ENCODE peak calls at places on chromosomes 6 and 20, in six cellular contexts. One of them, this sample, is unnamed.

GRCh38 chr20:60138263-60139127 is 180.3 kb downstream of the CDH26 start:
- DNase-seq in MV-4-11: peak
- DNase-seq in GM03348: peak
- DNase-seq in naive thymus-derived CD8-positive, alpha-beta T cell: peak
- DNase-seq in stimulated activated CD4-positive, alpha-beta T cell treated with anti-CD3 and anti-CD28 coated beads, Interleukin-4, amount 100 ng/mL, for 24 hours: peak
- DNase-seq in NCI-H1092: peak
- DNase-seq in this sample: no peak

GRCh38 chr6:43771210-43771857 is 1.3 kb downstream of the VEGFA start:
- DNase-seq in MV-4-11: peak
- DNase-seq in GM03348: peak
- DNase-seq in naive thymus-derived CD8-positive, alpha-beta T cell: peak
- DNase-seq in stimulated activated CD4-positive, alpha-beta T cell treated with anti-CD3 and anti-CD28 coated beads, Interleukin-4, amount 100 ng/mL, for 24 hours: peak
- DNase-seq in NCI-H1092: no peak
- DNase-seq in this sample: no peak

GRCh38 chr20:44021186-44021585 is 106.5 kb downstream of the TOX2 start:
- DNase-seq in MV-4-11: no peak
- DNase-seq in GM03348: no peak
- DNase-seq in naive thymus-derived CD8-positive, alpha-beta T cell: no peak
- DNase-seq in stimulated activated CD4-positive, alpha-beta T cell treated with anti-CD3 and anti-CD28 coated beads, Interleukin-4, amount 100 ng/mL, for 24 hours: no peak
- DNase-seq in NCI-H1092: no peak
- DNase-seq in this sample: no peak

GRCh38 chr6:143583542-143584330 is 72.2 kb upstream of the FUCA2 start:
- DNase-seq in MV-4-11: no peak
- DNase-seq in GM03348: peak
- DNase-seq in naive thymus-derived CD8-positive, alpha-beta T cell: no peak
- DNase-seq in stimulated activated CD4-positive, alpha-beta T cell treated with anti-CD3 and anti-CD28 coated beads, Interleukin-4, amount 100 ng/mL, for 24 hours: no peak
- DNase-seq in NCI-H1092: no peak
- DNase-seq in this sample: no peak

GRCh38 chr6:44925100-44925739 is 402.9 kb upstream of the RUNX2 start:
- DNase-seq in MV-4-11: no peak
- DNase-seq in GM03348: peak
- DNase-seq in naive thymus-derived CD8-positive, alpha-beta T cell: peak
- DNase-seq in stimulated activated CD4-positive, alpha-beta T cell treated with anti-CD3 and anti-CD28 coated beads, Interleukin-4, amount 100 ng/mL, for 24 hours: peak
- DNase-seq in NCI-H1092: no peak
- DNase-seq in this sample: no peak

GRCh38 chr20:11234181-11234969 is 560.6 kb upstream of the JAG1 start:
- DNase-seq in MV-4-11: no peak
- DNase-seq in GM03348: no peak
- DNase-seq in naive thymus-derived CD8-positive, alpha-beta T cell: no peak
- DNase-seq in stimulated activated CD4-positive, alpha-beta T cell treated with anti-CD3 and anti-CD28 coated beads, Interleukin-4, amount 100 ng/mL, for 24 hours: no peak
- DNase-seq in NCI-H1092: no peak
- DNase-seq in this sample: no peak

GRCh38 chr6:47440722-47441121 is 36.9 kb upstream of the CD2AP start:
- DNase-seq in MV-4-11: peak
- DNase-seq in GM03348: no peak
- DNase-seq in naive thymus-derived CD8-positive, alpha-beta T cell: no peak
- DNase-seq in stimulated activated CD4-positive, alpha-beta T cell treated with anti-CD3 and anti-CD28 coated beads, Interleukin-4, amount 100 ng/mL, for 24 hours: no peak
- DNase-seq in NCI-H1092: no peak
- DNase-seq in this sample: no peak

GRCh38 chr6:157887892-157888291 is 64.8 kb downstream of the SNX9 start:
- DNase-seq in MV-4-11: peak
- DNase-seq in GM03348: no peak
- DNase-seq in naive thymus-derived CD8-positive, alpha-beta T cell: no peak
- DNase-seq in stimulated activated CD4-positive, alpha-beta T cell treated with anti-CD3 and anti-CD28 coated beads, Interleukin-4, amount 100 ng/mL, for 24 hours: no peak
- DNase-seq in NCI-H1092: no peak
- DNase-seq in this sample: no peak

GRCh38 chr6:169323221-169323620 is 69.6 kb upstream of the THBS2 start:
- DNase-seq in MV-4-11: no peak
- DNase-seq in GM03348: no peak
- DNase-seq in naive thymus-derived CD8-positive, alpha-beta T cell: no peak
- DNase-seq in stimulated activated CD4-positive, alpha-beta T cell treated with anti-CD3 and anti-CD28 coated beads, Interleukin-4, amount 100 ng/mL, for 24 hours: no peak
- DNase-seq in NCI-H1092: no peak
- DNase-seq in this sample: no peak

GRCh38 chr20:63588641-63589041 is 14.6 kb upstream of the HELZ2 start:
- DNase-seq in MV-4-11: no peak
- DNase-seq in GM03348: no peak
- DNase-seq in naive thymus-derived CD8-positive, alpha-beta T cell: no peak
- DNase-seq in stimulated activated CD4-positive, alpha-beta T cell treated with anti-CD3 and anti-CD28 coated beads, Interleukin-4, amount 100 ng/mL, for 24 hours: no peak
- DNase-seq in NCI-H1092: no peak
- DNase-seq in this sample: no peak

GRCh38 chr6:90537027-90537426 is 49.8 kb downstream of the MAP3K7 start:
- DNase-seq in MV-4-11: peak
- DNase-seq in GM03348: peak
- DNase-seq in naive thymus-derived CD8-positive, alpha-beta T cell: no peak
- DNase-seq in stimulated activated CD4-positive, alpha-beta T cell treated with anti-CD3 and anti-CD28 coated beads, Interleukin-4, amount 100 ng/mL, for 24 hours: no peak
- DNase-seq in NCI-H1092: no peak
- DNase-seq in this sample: no peak

GRCh38 chr6:136547336-136547735 is 2.9 kb downstream of the MAP7 start:
- DNase-seq in MV-4-11: peak
- DNase-seq in GM03348: peak
- DNase-seq in naive thymus-derived CD8-positive, alpha-beta T cell: no peak
- DNase-seq in stimulated activated CD4-positive, alpha-beta T cell treated with anti-CD3 and anti-CD28 coated beads, Interleukin-4, amount 100 ng/mL, for 24 hours: no peak
- DNase-seq in NCI-H1092: no peak
- DNase-seq in this sample: no peak

GRCh38 chr6:134437376-134437775 is 119.5 kb upstream of the SGK1 start:
- DNase-seq in MV-4-11: peak
- DNase-seq in GM03348: no peak
- DNase-seq in naive thymus-derived CD8-positive, alpha-beta T cell: no peak
- DNase-seq in stimulated activated CD4-positive, alpha-beta T cell treated with anti-CD3 and anti-CD28 coated beads, Interleukin-4, amount 100 ng/mL, for 24 hours: peak
- DNase-seq in NCI-H1092: no peak
- DNase-seq in this sample: no peak

GRCh38 chr20:32872266-32872665 is 13.5 kb downstream of the EFCAB8 start:
- DNase-seq in MV-4-11: no peak
- DNase-seq in GM03348: no peak
- DNase-seq in naive thymus-derived CD8-positive, alpha-beta T cell: no peak
- DNase-seq in stimulated activated CD4-positive, alpha-beta T cell treated with anti-CD3 and anti-CD28 coated beads, Interleukin-4, amount 100 ng/mL, for 24 hours: no peak
- DNase-seq in NCI-H1092: no peak
- DNase-seq in this sample: no peak

GRCh38 chr6:151440930-151441329 is 11.0 kb downstream of the RMND1 start:
- DNase-seq in MV-4-11: peak
- DNase-seq in GM03348: peak
- DNase-seq in naive thymus-derived CD8-positive, alpha-beta T cell: peak
- DNase-seq in stimulated activated CD4-positive, alpha-beta T cell treated with anti-CD3 and anti-CD28 coated beads, Interleukin-4, amount 100 ng/mL, for 24 hours: no peak
- DNase-seq in NCI-H1092: no peak
- DNase-seq in this sample: no peak

GRCh38 chr20:1669304-1669703 is 11.7 kb upstream of the SIRPG start:
- DNase-seq in MV-4-11: no peak
- DNase-seq in GM03348: no peak
- DNase-seq in naive thymus-derived CD8-positive, alpha-beta T cell: no peak
- DNase-seq in stimulated activated CD4-positive, alpha-beta T cell treated with anti-CD3 and anti-CD28 coated beads, Interleukin-4, amount 100 ng/mL, for 24 hours: no peak
- DNase-seq in NCI-H1092: no peak
- DNase-seq in this sample: no peak

GRCh38 chr20:11457476-11457875 is 460.2 kb upstream of the BTBD3 start:
- DNase-seq in MV-4-11: no peak
- DNase-seq in GM03348: no peak
- DNase-seq in naive thymus-derived CD8-positive, alpha-beta T cell: no peak
- DNase-seq in stimulated activated CD4-positive, alpha-beta T cell treated with anti-CD3 and anti-CD28 coated beads, Interleukin-4, amount 100 ng/mL, for 24 hours: no peak
- DNase-seq in NCI-H1092: no peak
- DNase-seq in this sample: no peak

GRCh38 chr6:159107451-159108260 is 61.5 kb upstream of the FNDC1 start:
- DNase-seq in MV-4-11: no peak
- DNase-seq in GM03348: no peak
- DNase-seq in naive thymus-derived CD8-positive, alpha-beta T cell: peak
- DNase-seq in stimulated activated CD4-positive, alpha-beta T cell treated with anti-CD3 and anti-CD28 coated beads, Interleukin-4, amount 100 ng/mL, for 24 hours: peak
- DNase-seq in NCI-H1092: no peak
- DNase-seq in this sample: no peak

GRCh38 chr20:41242807-41243206 is 74.7 kb downstream of the ZHX3 start:
- DNase-seq in MV-4-11: peak
- DNase-seq in GM03348: no peak
- DNase-seq in naive thymus-derived CD8-positive, alpha-beta T cell: peak
- DNase-seq in stimulated activated CD4-positive, alpha-beta T cell treated with anti-CD3 and anti-CD28 coated beads, Interleukin-4, amount 100 ng/mL, for 24 hours: no peak
- DNase-seq in NCI-H1092: no peak
- DNase-seq in this sample: no peak

GRCh38 chr6:168410035-168410434 is 30.9 kb upstream of the SMOC2 start:
- DNase-seq in MV-4-11: no peak
- DNase-seq in GM03348: no peak
- DNase-seq in naive thymus-derived CD8-positive, alpha-beta T cell: no peak
- DNase-seq in stimulated activated CD4-positive, alpha-beta T cell treated with anti-CD3 and anti-CD28 coated beads, Interleukin-4, amount 100 ng/mL, for 24 hours: no peak
- DNase-seq in NCI-H1092: no peak
- DNase-seq in this sample: no peak

GRCh38 chr6:2990179-2990931 is 9.3 kb upstream of the NQO2 start:
- DNase-seq in MV-4-11: peak
- DNase-seq in GM03348: no peak
- DNase-seq in naive thymus-derived CD8-positive, alpha-beta T cell: no peak
- DNase-seq in stimulated activated CD4-positive, alpha-beta T cell treated with anti-CD3 and anti-CD28 coated beads, Interleukin-4, amount 100 ng/mL, for 24 hours: no peak
- DNase-seq in NCI-H1092: no peak
- DNase-seq in this sample: peak

GRCh38 chr20:58555078-58555765 is 40.0 kb upstream of the APCDD1L start:
- DNase-seq in MV-4-11: no peak
- DNase-seq in GM03348: peak
- DNase-seq in naive thymus-derived CD8-positive, alpha-beta T cell: no peak
- DNase-seq in stimulated activated CD4-positive, alpha-beta T cell treated with anti-CD3 and anti-CD28 coated beads, Interleukin-4, amount 100 ng/mL, for 24 hours: no peak
- DNase-seq in NCI-H1092: no peak
- DNase-seq in this sample: no peak

GRCh38 chr6:81031429-81031828 is 721.1 kb downstream of the TENT5A start:
- DNase-seq in MV-4-11: no peak
- DNase-seq in GM03348: peak
- DNase-seq in naive thymus-derived CD8-positive, alpha-beta T cell: no peak
- DNase-seq in stimulated activated CD4-positive, alpha-beta T cell treated with anti-CD3 and anti-CD28 coated beads, Interleukin-4, amount 100 ng/mL, for 24 hours: no peak
- DNase-seq in NCI-H1092: no peak
- DNase-seq in this sample: no peak

GRCh38 chr20:32820000-32820697 is 395 bp downstream of the MAPRE1 start:
- DNase-seq in MV-4-11: peak
- DNase-seq in GM03348: peak
- DNase-seq in naive thymus-derived CD8-positive, alpha-beta T cell: peak
- DNase-seq in stimulated activated CD4-positive, alpha-beta T cell treated with anti-CD3 and anti-CD28 coated beads, Interleukin-4, amount 100 ng/mL, for 24 hours: peak
- DNase-seq in NCI-H1092: peak
- DNase-seq in this sample: no peak

This sample was measured in NCI-H524 treated with DMSO at 0.1 percent for 48 hours.